ENCODE peak calls at places on chromosomes 12 and 14, in six cellular contexts. U is heart left ventricle; R is C1 segment of cervical spinal cord; Q is RPMI7951; B is effector memory CD4-positive, alpha-beta T cell; A is NCI-H510A. G is an unnamed sample.
A peak's percentile ranks its signal among the peaks of the same experiment; 100 is the strongest.

GRCh38 chr12:116916714-116917114 is 6.0 kb downstream of the FBXW8 start:
- DNase-seq in A (peak; percentile 88), B (peak; percentile 23), U (peak; percentile 43), Q (peak; percentile 93), R (no peak), G (peak; percentile 7)

GRCh38 chr12:132311201-132311915 is 18.0 kb downstream of the GALNT9 start:
- DNase-seq in R (no peak), Q (no peak), B (no peak), U (no peak), A (no peak), G (no peak)

GRCh38 chr12:46830731-46831334 is 5.0 kb upstream of the SLC38A4 start:
- DNase-seq in A (no peak), Q (no peak), B (no peak), R (no peak), U (peak; percentile 28), G (no peak)

GRCh38 chr12:47400251-47400650 is 305.6 kb downstream of the RPAP3 start:
- DNase-seq in U (no peak), A (no peak), Q (peak; percentile 65), B (no peak), R (no peak), G (no peak)

GRCh38 chr12:24088751-24089150 is 139.3 kb upstream of the SOX5 start:
- DNase-seq in Q (no peak), B (no peak), U (no peak), A (no peak), R (no peak), G (no peak)

GRCh38 chr14:95408731-95409471 is 89.2 kb upstream of the CLMN start:
- DNase-seq in Q (no peak), A (no peak), B (no peak), U (no peak), R (peak; percentile 38), G (no peak)

GRCh38 chr12:125772403-125772802 is 707.2 kb downstream of the AACS start:
- DNase-seq in B (no peak), U (no peak), A (no peak), Q (no peak), R (no peak), G (no peak)

GRCh38 chr12:4137441-4137840 is 136.1 kb upstream of the CCND2 start:
- DNase-seq in B (no peak), U (no peak), Q (no peak), A (no peak), R (no peak), G (no peak)

GRCh38 chr12:64389154-64389553 is 1.4 kb downstream of the C12orf56 start:
- DNase-seq in A (peak; percentile 55), B (no peak), Q (no peak), R (no peak), U (no peak), G (no peak)

GRCh38 chr12:86838709-86839108 is 582.5 kb upstream of the MGAT4C start:
- DNase-seq in A (no peak), B (no peak), R (no peak), U (no peak), Q (no peak), G (no peak)

GRCh38 chr12:55718020-55718419 is 2.2 kb upstream of the RDH5 start:
- DNase-seq in B (no peak), Q (no peak), R (no peak), U (no peak), A (no peak), G (no peak)

GRCh38 chr12:12327802-12328201 is 22.2 kb downstream of the MANSC1 start:
- DNase-seq in R (no peak), A (peak; percentile 7), U (no peak), Q (peak; percentile 59), B (no peak), G (no peak)